ENCODE peak calls at places on chromosomes 1 and 21, in seven cellular contexts. I, L, V, B, E, K and M are unnamed samples.

GRCh38 chr1:15188145-15188544 is 34.6 kb downstream of the TMEM51 start:
- DNase-seq in K (no peak), L (no peak), B (no peak), E (peak; percentile 55), V (peak; percentile 42), I (no peak), M (no peak)

GRCh38 chr1:7538033-7538432 is 233.1 kb upstream of the VAMP3 start:
- DNase-seq in V (no peak), I (no peak), K (no peak), L (no peak), E (no peak), B (peak; percentile 72), M (no peak)

GRCh38 chr1:119542492-119542946 is 35.5 kb downstream of the HSD3B1 start:
- DNase-seq in B (no peak), V (peak; percentile 10), L (no peak), E (no peak), I (no peak), K (no peak), M (no peak)

GRCh38 chr1:183287191-183287675 is 101.2 kb downstream of the LAMC2 start:
- DNase-seq in V (no peak), E (peak; percentile 46), L (no peak), B (peak; percentile 55), I (peak; percentile 28), K (peak; percentile 85), M (peak; percentile 66)

GRCh38 chr21:46145840-46146691 is 9.3 kb downstream of the FTCD start:
- DNase-seq in E (no peak), I (no peak), V (no peak), K (peak; percentile 78), L (no peak), B (no peak), M (no peak)

GRCh38 chr21:38443110-38443509 is 55.2 kb downstream of the ERG start:
- DNase-seq in K (no peak), E (no peak), B (no peak), V (no peak), L (no peak), I (no peak), M (no peak)

GRCh38 chr1:68511254-68511653 is 14.4 kb upstream of the DEPDC1 start:
- DNase-seq in I (no peak), B (no peak), V (no peak), K (no peak), E (no peak), L (no peak), M (no peak)

GRCh38 chr1:77375990-77376389 is 94.2 kb downstream of the AK5 start:
- DNase-seq in E (no peak), K (no peak), I (no peak), V (no peak), B (no peak), L (no peak), M (no peak)

GRCh38 chr1:15799004-15799867 is 8.2 kb downstream of the UQCRHL start:
- DNase-seq in B (peak; percentile 97), E (peak; percentile 66), I (peak; percentile 38), L (no peak), V (peak; percentile 66), K (peak; percentile 95), M (peak; percentile 81)